ENCODE peak calls at places on chromosome 15, in nine cellular contexts. D, B, T, X, C, U, Q, A and S are unnamed samples.

GRCh38 chr15:36954486-36954885 is 145.9 kb downstream of the MEIS2 start:
- DNase-seq in U (no peak), Q (no peak), D (no peak), B (no peak), X (peak), A (no peak), C (no peak), T (no peak), S (no peak)

GRCh38 chr15:71456812-71457211 is 341.5 kb downstream of the THSD4 start:
- DNase-seq in T (no peak), X (no peak), C (no peak), Q (no peak), U (no peak), B (no peak), D (no peak), A (no peak), S (no peak)

GRCh38 chr15:81957698-81958097 is 88.1 kb downstream of the MEX3B start:
- DNase-seq in C (no peak), Q (no peak), D (no peak), T (no peak), B (no peak), X (no peak), A (no peak), U (no peak), S (no peak)

GRCh38 chr15:27855137-27855536 is 244.0 kb downstream of the OCA2 start:
- DNase-seq in U (no peak), B (no peak), T (no peak), A (no peak), X (no peak), D (no peak), C (no peak), Q (no peak), S (no peak)

GRCh38 chr15:42145546-42146455 is 10.6 kb downstream of the PLA2G4F start:
- DNase-seq in U (no peak), C (no peak), X (no peak), A (no peak), T (peak), B (no peak), D (no peak), Q (no peak), S (no peak)

GRCh38 chr15:78018968-78019644 is 58.4 kb downstream of the TBC1D2B start:
- DNase-seq in Q (peak), U (no peak), C (no peak), T (no peak), A (no peak), B (no peak), D (no peak), X (no peak), S (no peak)

GRCh38 chr15:32020158-32020557 is 10.2 kb upstream of the CHRNA7 start:
- DNase-seq in U (no peak), D (no peak), A (no peak), Q (no peak), B (no peak), C (no peak), T (no peak), X (no peak), S (no peak)

GRCh38 chr15:74906193-74906449 is 530 bp downstream of the FAM219B start:
- DNase-seq in U (no peak), C (peak), Q (no peak), T (no peak), B (no peak), X (no peak), D (no peak), A (peak), S (peak)

GRCh38 chr15:93948728-93949127 is 282.6 kb upstream of the MCTP2 start:
- DNase-seq in U (peak), Q (no peak), T (no peak), A (no peak), D (no peak), B (no peak), X (no peak), C (no peak), S (peak)

GRCh38 chr15:25184356-25185155 is 229.8 kb downstream of the SNRPN start:
- DNase-seq in T (no peak), U (no peak), C (no peak), A (no peak), D (no peak), B (no peak), X (no peak), Q (no peak), S (no peak)

GRCh38 chr15:47484119-47484518 is 233.2 kb upstream of the SEMA6D start:
- DNase-seq in A (no peak), D (no peak), U (no peak), Q (no peak), T (no peak), B (no peak), X (no peak), C (no peak), S (no peak)